ENCODE peak calls at places on chromosomes 12 and 14, in ten cellular contexts. T, O, V, L, C, A, H, W, J and S are unnamed samples.
A peak's percentile ranks its signal among the peaks of the same experiment; 100 is the strongest.

GRCh38 chr12:1528791-1529190 is 65.6 kb downstream of the FBXL14 start:
- DNase-seq in T (no peak), O (no peak), V (no peak), L (no peak), C (no peak), A (no peak), H (no peak), W (peak; percentile 46), J (no peak), S (peak; percentile 23)

GRCh38 chr14:85528080-85528881 is 1.7 kb upstream of the FLRT2 start:
- DNase-seq in T (no peak), O (peak; percentile 89), V (peak; percentile 89), L (no peak), C (no peak), A (peak; percentile 90), H (no peak), W (peak; percentile 74), J (peak; percentile 57), S (peak; percentile 16)

GRCh38 chr14:101177301-101178055 is 274.0 kb upstream of the RTL1 start:
- DNase-seq in T (no peak), O (no peak), V (no peak), L (no peak), C (peak; percentile 91), A (no peak), H (no peak), W (no peak), J (no peak), S (peak; percentile 39)

GRCh38 chr12:109539508-109539907 is 33.8 kb downstream of the MMAB start:
- DNase-seq in T (no peak), O (peak; percentile 64), V (peak; percentile 45), L (no peak), C (no peak), A (peak; percentile 81), H (no peak), W (no peak), J (no peak), S (no peak)

GRCh38 chr12:11633968-11634367 is 15.5 kb upstream of the ETV6 start:
- DNase-seq in T (no peak), O (peak; percentile 25), V (peak; percentile 93), L (no peak), C (no peak), A (no peak), H (no peak), W (no peak), J (no peak), S (no peak)

GRCh38 chr12:92524489-92524888 is 178.3 kb upstream of the PLEKHG7 start:
- DNase-seq in T (no peak), O (no peak), V (no peak), L (no peak), C (no peak), A (no peak), H (no peak), W (no peak), J (no peak), S (no peak)

GRCh38 chr12:124098887-124099286 is 125.9 kb downstream of the ZNF664 start:
- DNase-seq in T (no peak), O (no peak), V (no peak), L (no peak), C (no peak), A (no peak), H (no peak), W (no peak), J (no peak), S (no peak)

GRCh38 chr14:102831163-102831804 is 54.0 kb downstream of the TRAF3 start:
- DNase-seq in T (no peak), O (no peak), V (no peak), L (no peak), C (no peak), A (no peak), H (no peak), W (no peak), J (no peak), S (no peak)

GRCh38 chr12:110849748-110850403 is 3.1 kb downstream of the CCDC63 start:
- DNase-seq in T (no peak), O (no peak), V (no peak), L (no peak), C (no peak), A (no peak), H (no peak), W (no peak), J (no peak), S (no peak)

GRCh38 chr12:105378821-105379400 is 48.4 kb downstream of the C12orf75 start:
- DNase-seq in T (no peak), O (peak; percentile 47), V (no peak), L (no peak), C (no peak), A (no peak), H (no peak), W (peak; percentile 68), J (peak; percentile 22), S (no peak)

GRCh38 chr12:6230321-6231110 is 30.3 kb downstream of the CD9 start:
- DNase-seq in T (no peak), O (peak; percentile 64), V (peak; percentile 70), L (peak; percentile 50), C (no peak), A (no peak), H (peak; percentile 53), W (no peak), J (peak; percentile 56), S (peak; percentile 78)

GRCh38 chr14:104254735-104255400 is 116.5 kb downstream of the KIF26A start:
- DNase-seq in T (no peak), O (no peak), V (no peak), L (no peak), C (no peak), A (no peak), H (no peak), W (no peak), J (no peak), S (no peak)

GRCh38 chr12:125533434-125534029 is 468.3 kb downstream of the AACS start:
- DNase-seq in T (no peak), O (peak; percentile 10), V (peak; percentile 19), L (no peak), C (no peak), A (no peak), H (no peak), W (peak; percentile 96), J (peak; percentile 24), S (peak; percentile 73)

GRCh38 chr14:101408077-101408831 is 153.0 kb upstream of the DIO3 start:
- DNase-seq in T (no peak), O (peak; percentile 85), V (peak; percentile 80), L (peak; percentile 58), C (no peak), A (peak; percentile 90), H (no peak), W (no peak), J (no peak), S (no peak)

GRCh38 chr12:120213758-120214157 is 12.8 kb upstream of the RPLP0 start:
- DNase-seq in T (no peak), O (no peak), V (no peak), L (no peak), C (no peak), A (no peak), H (no peak), W (no peak), J (no peak), S (no peak)
- H3K36me3 ChIP-seq in T (peaks cover 56% of the 10 kb centered on the region), O (peaks cover 51% of the 10 kb centered on the region), V (peaks cover 39% of the 10 kb centered on the region), L (no peaks in the 10 kb centered on the region), C (peaks cover 71% of the 10 kb centered on the region), A (peaks cover 65% of the 10 kb centered on the region), H (peaks cover 47% of the 10 kb centered on the region), W (peaks cover 58% of the 10 kb centered on the region), J (peaks cover 77% of the 10 kb centered on the region), S (peaks cover 75% of the 10 kb centered on the region)

GRCh38 chr12:103397536-103397935 is 98.2 kb downstream of the C12orf42 start:
- DNase-seq in T (no peak), O (no peak), V (no peak), L (no peak), C (no peak), A (no peak), H (no peak), W (no peak), J (no peak), S (no peak)
- H3K27me3 ChIP-seq in T (no peaks in the 10 kb centered on the region), O (no peaks in the 10 kb centered on the region), V (no peaks in the 10 kb centered on the region), L (no peaks in the 10 kb centered on the region), C (no peaks in the 10 kb centered on the region), A (no peaks in the 10 kb centered on the region), H (no peaks in the 10 kb centered on the region), W (no peaks in the 10 kb centered on the region), J (no peaks in the 10 kb centered on the region), S (no peaks in the 10 kb centered on the region)

GRCh38 chr12:100154472-100155247 is 12.0 kb upstream of the BLTP3B start:
- DNase-seq in T (no peak), O (peak; percentile 71), V (peak; percentile 32), L (peak; percentile 45), C (peak; percentile 93), A (peak; percentile 48), H (peak; percentile 46), W (peak; percentile 99), J (peak; percentile 75), S (peak; percentile 88)
- H3K27ac ChIP-seq in T (no peak overlapping the region), O (no peak overlapping the region), V (no peak overlapping the region), L (no peak overlapping the region), C (no peak overlapping the region), A (no peak overlapping the region), H (no peak overlapping the region), W (no peak overlapping the region), J (no peak overlapping the region), S (no peak overlapping the region)

GRCh38 chr14:73724696-73725095 is 10.5 kb upstream of the PNMA1 start:
- DNase-seq in T (no peak), O (no peak), V (no peak), L (no peak), C (peak; percentile 66), A (no peak), H (no peak), W (no peak), J (no peak), S (peak; percentile 41)
- H3K36me3 ChIP-seq in T (peaks cover 61% of the 10 kb centered on the region), O (peaks cover 29% of the 10 kb centered on the region), V (peaks cover 39% of the 10 kb centered on the region), L (no peaks in the 10 kb centered on the region), C (peaks cover 52% of the 10 kb centered on the region), A (peaks cover 64% of the 10 kb centered on the region), H (peaks cover 85% of the 10 kb centered on the region), W (peaks cover 67% of the 10 kb centered on the region), J (peaks cover 87% of the 10 kb centered on the region), S (peaks cover 98% of the 10 kb centered on the region)